ENCODE peak calls at places on chromosomes 7 and 10, in seven cellular contexts. One of them, this sample, is unnamed.

GRCh38 chr7:105992888-105993287 is 29.8 kb downstream of the CDHR3 start:
- DNase-seq in K562: no peak
- DNase-seq in HepG2: no peak
- DNase-seq in SK-N-SH: no peak
- DNase-seq in HCT116: no peak
- DNase-seq in H1: no peak
- DNase-seq in GM12878: no peak
- DNase-seq in this sample: no peak

GRCh38 chr7:27148776-27149641 is 1.4 kb upstream of the HOXA6 start:
- DNase-seq in H1: peak; percentile 46
- DNase-seq in K562: no peak
- DNase-seq in HCT116: no peak
- DNase-seq in SK-N-SH: no peak
- DNase-seq in HepG2: no peak
- DNase-seq in GM12878: no peak
- DNase-seq in this sample: no peak

GRCh38 chr7:116591202-116592040 is 66.6 kb downstream of the CAV1 start:
- DNase-seq in K562: peak; percentile 36
- DNase-seq in H1: no peak
- DNase-seq in SK-N-SH: peak; percentile 11
- DNase-seq in HepG2: no peak
- DNase-seq in HCT116: peak; percentile 45
- DNase-seq in GM12878: no peak
- DNase-seq in this sample: peak; percentile 10

GRCh38 chr10:102597131-102597891 is 47.0 kb upstream of the TRIM8 start:
- DNase-seq in SK-N-SH: no peak
- DNase-seq in HCT116: no peak
- DNase-seq in HepG2: peak; percentile 83
- DNase-seq in K562: no peak
- DNase-seq in H1: no peak
- DNase-seq in GM12878: no peak
- DNase-seq in this sample: no peak

GRCh38 chr10:101405006-101405405 is 51.0 kb downstream of the BTRC start:
- DNase-seq in HCT116: no peak
- DNase-seq in K562: no peak
- DNase-seq in HepG2: no peak
- DNase-seq in H1: no peak
- DNase-seq in GM12878: no peak
- DNase-seq in SK-N-SH: no peak
- DNase-seq in this sample: no peak

GRCh38 chr7:93043393-93043985 is 74.3 kb downstream of the SAMD9 start:
- DNase-seq in SK-N-SH: peak; percentile 80
- DNase-seq in K562: no peak
- DNase-seq in HCT116: peak; percentile 32
- DNase-seq in HepG2: no peak
- DNase-seq in H1: peak; percentile 74
- DNase-seq in GM12878: no peak
- DNase-seq in this sample: no peak

GRCh38 chr7:94374231-94374630 is 20.5 kb upstream of the COL1A2 start:
- DNase-seq in H1: no peak
- DNase-seq in K562: no peak
- DNase-seq in HCT116: no peak
- DNase-seq in HepG2: no peak
- DNase-seq in SK-N-SH: no peak
- DNase-seq in GM12878: no peak
- DNase-seq in this sample: no peak

GRCh38 chr10:32548208-32548607 is 102.3 kb downstream of the CCDC7 start:
- DNase-seq in SK-N-SH: no peak
- DNase-seq in GM12878: no peak
- DNase-seq in HepG2: no peak
- DNase-seq in K562: no peak
- DNase-seq in H1: no peak
- DNase-seq in HCT116: no peak
- DNase-seq in this sample: no peak

GRCh38 chr7:90430614-90431445 is 27.6 kb downstream of the CLDN12 start:
- DNase-seq in H1: no peak
- DNase-seq in GM12878: no peak
- DNase-seq in SK-N-SH: no peak
- DNase-seq in K562: no peak
- DNase-seq in HepG2: no peak
- DNase-seq in HCT116: no peak
- DNase-seq in this sample: no peak

DNA sequence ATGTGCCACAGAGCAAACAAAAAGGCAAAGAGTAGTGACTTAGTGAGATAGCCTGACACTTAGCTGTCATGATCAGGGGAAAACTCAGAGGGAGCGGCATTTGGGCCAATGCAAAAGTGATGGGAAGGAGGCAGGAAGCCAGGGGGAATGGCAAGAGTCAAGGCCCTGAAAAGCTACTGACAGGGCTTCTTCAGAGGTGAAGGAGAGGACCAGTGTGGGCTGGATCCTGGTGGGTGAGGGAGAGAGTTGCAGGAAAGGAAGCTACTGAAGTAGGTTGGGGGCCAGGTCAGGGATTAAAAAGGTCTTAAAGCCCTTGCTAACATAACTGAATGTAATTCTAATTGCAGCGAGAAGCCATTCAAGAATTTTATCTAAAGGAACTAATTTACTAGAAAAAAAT is 117.0 kb downstream of the AASS start:
- DNase-seq in HepG2: no peak
- DNase-seq in GM12878: no peak
- DNase-seq in H1: no peak
- DNase-seq in HCT116: no peak
- DNase-seq in SK-N-SH: no peak
- DNase-seq in K562: no peak
- DNase-seq in this sample: no peak
- TF ChIP-seq JUND in HepG2: no peak
- TF ChIP-seq JUND in GM12878: no peak
- TF ChIP-seq JUND in H1: no peak
- TF ChIP-seq JUND in HCT116: no peak
- TF ChIP-seq JUND in SK-N-SH: no peak
- TF ChIP-seq JUND in K562: no peak
- TF ChIP-seq JUND in this sample: no peak

GRCh38 chr7:40194743-40195142 is 59.9 kb downstream of the SUGCT start:
- DNase-seq in H1: peak; percentile 14
- DNase-seq in HepG2: no peak
- DNase-seq in HCT116: no peak
- DNase-seq in SK-N-SH: no peak
- DNase-seq in K562: no peak
- DNase-seq in GM12878: no peak
- DNase-seq in this sample: no peak
- TF ChIP-seq JUND in H1: no peak
- TF ChIP-seq JUND in HepG2: no peak
- TF ChIP-seq JUND in HCT116: no peak
- TF ChIP-seq JUND in SK-N-SH: peak; percentile 31
- TF ChIP-seq JUND in K562: no peak
- TF ChIP-seq JUND in GM12878: no peak
- TF ChIP-seq JUND in this sample: no peak

GRCh38 chr7:124914298-124914697 is 15.3 kb downstream of the POT1 start:
- DNase-seq in HepG2: no peak
- DNase-seq in GM12878: no peak
- DNase-seq in HCT116: no peak
- DNase-seq in SK-N-SH: no peak
- DNase-seq in H1: no peak
- DNase-seq in K562: no peak
- DNase-seq in this sample: no peak

GRCh38 chr7:124908258-124908657 is 21.4 kb downstream of the POT1 start:
- DNase-seq in HCT116: no peak
- DNase-seq in H1: no peak
- DNase-seq in SK-N-SH: no peak
- DNase-seq in GM12878: no peak
- DNase-seq in K562: no peak
- DNase-seq in HepG2: no peak
- DNase-seq in this sample: no peak

GRCh38 chr7:124912972-124913371 is 16.7 kb downstream of the POT1 start:
- DNase-seq in GM12878: no peak
- DNase-seq in SK-N-SH: no peak
- DNase-seq in HepG2: no peak
- DNase-seq in HCT116: no peak
- DNase-seq in H1: no peak
- DNase-seq in K562: no peak
- DNase-seq in this sample: no peak

GRCh38 chr7:124907490-124907889 is 22.1 kb downstream of the POT1 start:
- DNase-seq in H1: no peak
- DNase-seq in HepG2: no peak
- DNase-seq in HCT116: no peak
- DNase-seq in K562: no peak
- DNase-seq in GM12878: no peak
- DNase-seq in SK-N-SH: no peak
- DNase-seq in this sample: no peak

GRCh38 chr7:124909808-124910207 is 19.8 kb downstream of the POT1 start:
- DNase-seq in GM12878: no peak
- DNase-seq in HCT116: no peak
- DNase-seq in K562: no peak
- DNase-seq in HepG2: no peak
- DNase-seq in SK-N-SH: no peak
- DNase-seq in H1: no peak
- DNase-seq in this sample: no peak
- TF ChIP-seq JUND in GM12878: no peak
- TF ChIP-seq JUND in HCT116: no peak
- TF ChIP-seq JUND in K562: no peak
- TF ChIP-seq JUND in HepG2: no peak
- TF ChIP-seq JUND in SK-N-SH: no peak
- TF ChIP-seq JUND in H1: no peak
- TF ChIP-seq JUND in this sample: no peak

DNA sequence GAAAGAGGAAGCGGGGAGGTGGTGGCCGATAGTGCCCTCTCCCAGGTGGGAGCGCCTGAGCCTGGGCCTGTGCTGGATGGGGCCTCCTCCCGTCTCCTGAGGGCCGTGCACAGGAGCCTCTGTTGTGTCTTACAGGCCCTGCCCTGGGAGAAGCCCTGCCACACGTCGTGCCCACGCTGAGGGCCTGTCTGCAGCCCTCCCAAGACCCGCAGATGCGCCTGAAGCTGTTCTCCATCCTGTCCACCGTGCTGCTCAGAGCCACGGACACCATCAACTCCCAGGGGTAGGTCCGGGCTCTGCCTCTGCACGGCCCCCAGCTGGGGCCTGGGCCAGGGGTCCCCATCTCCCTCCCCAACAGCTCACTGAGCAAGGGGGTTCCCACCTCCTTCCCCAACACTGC is 43.3 kb upstream of the PRKAR1B start:
- DNase-seq in K562: no peak
- DNase-seq in HCT116: no peak
- DNase-seq in GM12878: no peak
- DNase-seq in SK-N-SH: no peak
- DNase-seq in H1: no peak
- DNase-seq in HepG2: no peak
- DNase-seq in this sample: no peak
- TF ChIP-seq JUND in K562: no peak
- TF ChIP-seq JUND in HCT116: no peak
- TF ChIP-seq JUND in GM12878: no peak
- TF ChIP-seq JUND in SK-N-SH: no peak
- TF ChIP-seq JUND in H1: no peak
- TF ChIP-seq JUND in HepG2: no peak
- TF ChIP-seq JUND in this sample: no peak

GRCh38 chr7:81430150-81430549 is 339.7 kb downstream of the HGF start:
- DNase-seq in K562: no peak
- DNase-seq in SK-N-SH: no peak
- DNase-seq in GM12878: no peak
- DNase-seq in HCT116: no peak
- DNase-seq in HepG2: no peak
- DNase-seq in H1: no peak
- DNase-seq in this sample: no peak
- TF ChIP-seq JUND in K562: no peak
- TF ChIP-seq JUND in SK-N-SH: no peak
- TF ChIP-seq JUND in GM12878: no peak
- TF ChIP-seq JUND in HCT116: no peak
- TF ChIP-seq JUND in HepG2: no peak
- TF ChIP-seq JUND in H1: no peak
- TF ChIP-seq JUND in this sample: no peak

GRCh38 chr10:46104071-46104585 is 58.1 kb upstream of the MSMB start:
- DNase-seq in HepG2: no peak
- DNase-seq in H1: no peak
- DNase-seq in K562: no peak
- DNase-seq in HCT116: no peak
- DNase-seq in SK-N-SH: no peak
- DNase-seq in GM12878: no peak
- DNase-seq in this sample: no peak

DNA sequence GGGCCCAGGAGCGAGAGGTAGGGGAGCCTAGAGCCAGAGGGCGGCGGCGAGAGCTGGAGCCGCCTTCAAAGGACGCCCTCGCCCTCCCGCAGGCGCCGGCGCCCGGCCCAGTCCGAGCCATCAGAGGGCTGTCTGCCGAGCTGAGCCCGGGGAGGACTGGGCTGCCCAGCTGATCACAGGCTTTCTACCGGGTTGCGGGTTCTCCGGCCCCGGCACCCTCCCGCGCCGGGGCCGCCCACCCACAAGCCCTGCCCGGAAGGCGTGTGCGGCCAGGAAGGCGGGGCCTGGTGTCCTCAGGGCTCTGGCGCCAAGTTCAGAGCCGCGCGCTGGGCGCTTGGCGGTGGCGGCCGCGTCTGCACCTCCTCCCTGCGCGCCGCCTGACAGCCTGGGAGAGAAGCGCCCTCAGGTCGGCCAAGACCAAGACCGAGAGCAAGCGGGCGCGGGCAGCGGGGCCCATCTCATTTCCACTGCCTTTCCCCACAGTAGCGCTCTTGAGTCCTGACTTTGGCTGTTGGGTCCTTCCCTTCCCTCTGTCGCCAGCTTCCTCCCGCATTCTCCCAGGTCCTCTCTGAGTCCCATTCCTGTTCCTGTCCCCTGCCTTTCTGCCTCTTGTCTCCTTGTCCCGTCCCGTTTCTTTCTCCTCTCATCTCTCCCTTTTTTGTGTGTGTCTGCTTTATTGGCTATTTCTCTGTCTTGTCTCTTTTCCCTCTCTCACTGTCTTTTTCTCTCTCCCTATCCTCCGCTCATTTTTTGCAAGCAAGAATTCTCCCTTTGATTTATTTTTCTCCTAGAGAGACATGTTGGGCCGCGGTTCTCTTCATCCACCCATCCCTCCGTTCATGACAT is 60.6 kb upstream of the MSMB start:
- DNase-seq in GM12878: no peak
- DNase-seq in HCT116: peak; percentile 21
- DNase-seq in SK-N-SH: peak; percentile 86
- DNase-seq in H1: peak; percentile 85
- DNase-seq in K562: peak; percentile 70
- DNase-seq in HepG2: peak; percentile 73
- DNase-seq in this sample: peak; percentile 62
- TF ChIP-seq JUND in GM12878: no peak
- TF ChIP-seq JUND in HCT116: no peak
- TF ChIP-seq JUND in SK-N-SH: no peak
- TF ChIP-seq JUND in H1: no peak
- TF ChIP-seq JUND in K562: no peak
- TF ChIP-seq JUND in HepG2: no peak
- TF ChIP-seq JUND in this sample: no peak

GRCh38 chr7:151381333-151382078 is 28.3 kb downstream of the WDR86 start:
- DNase-seq in K562: no peak
- DNase-seq in H1: peak; percentile 84
- DNase-seq in HepG2: no peak
- DNase-seq in SK-N-SH: peak; percentile 77
- DNase-seq in HCT116: no peak
- DNase-seq in GM12878: no peak
- DNase-seq in this sample: no peak
- TF ChIP-seq JUND in K562: no peak
- TF ChIP-seq JUND in H1: no peak
- TF ChIP-seq JUND in HepG2: no peak
- TF ChIP-seq JUND in SK-N-SH: no peak
- TF ChIP-seq JUND in HCT116: no peak
- TF ChIP-seq JUND in GM12878: no peak
- TF ChIP-seq JUND in this sample: no peak

This sample was measured in T47D.